ENCODE peak calls at places on chromosome 12, in four cellular contexts. U, S, Z and R are unnamed samples.

GRCh38 chr12:109741286-109741969 is 27.8 kb downstream of the FAM222A start:
- DNase-seq in U (peak), S (no peak), Z (no peak), R (no peak)

GRCh38 chr12:121505513-121505912 is 75.3 kb downstream of the KDM2B start:
- DNase-seq in U (no peak), S (no peak), Z (peak), R (no peak)

GRCh38 chr12:95393191-95393790 is 80.7 kb upstream of the METAP2 start:
- DNase-seq in U (no peak), S (no peak), Z (no peak), R (no peak)

GRCh38 chr12:6691473-6691872 is 2.3 kb upstream of the ZNF384 start:
- DNase-seq in U (no peak), S (no peak), Z (peak), R (no peak)

GRCh38 chr12:116157845-116158267 is 119.6 kb downstream of the MED13L start:
- DNase-seq in U (no peak), S (peak), Z (no peak), R (no peak)

GRCh38 chr12:112537710-112538396 is 119.1 kb downstream of the PTPN11 start:
- DNase-seq in U (no peak), S (no peak), Z (no peak), R (no peak)

GRCh38 chr12:58860788-58861240 is 59.5 kb downstream of the LRIG3 start:
- DNase-seq in U (no peak), S (no peak), Z (no peak), R (no peak)

GRCh38 chr12:76872415-76872814 is 6.4 kb downstream of the CSRP2 start:
- DNase-seq in U (no peak), S (no peak), Z (no peak), R (no peak)

GRCh38 chr12:94092516-94093241 is 55.7 kb upstream of the PLXNC1 start:
- DNase-seq in U (no peak), S (no peak), Z (peak), R (no peak)

GRCh38 chr12:11040162-11040561 is 9.0 kb upstream of the TAS2R31 start:
- DNase-seq in U (no peak), S (no peak), Z (no peak), R (no peak)

GRCh38 chr12:12491634-12492033 is 71.0 kb downstream of the DUSP16 start:
- DNase-seq in U (no peak), S (no peak), Z (no peak), R (no peak)

GRCh38 chr12:66877886-66878285 is 199.0 kb upstream of the GRIP1 start:
- DNase-seq in U (no peak), S (no peak), Z (no peak), R (no peak)

GRCh38 chr12:110575326-110575725 is 7.8 kb downstream of the PPTC7 start:
- DNase-seq in U (no peak), S (no peak), Z (peak), R (no peak)

GRCh38 chr12:56635539-56636117 is 5.5 kb upstream of the BAZ2A start:
- DNase-seq in U (no peak), S (no peak), Z (no peak), R (no peak)

GRCh38 chr12:131694116-131694838 is 16.6 kb upstream of the SFSWAP start:
- DNase-seq in U (no peak), S (no peak), Z (no peak), R (no peak)